ENCODE peak calls at places on chromosome 2, in four cellular contexts. Q, O, N and H are unnamed samples.

GRCh38 chr2:177525351-177525750 is 132.8 kb downstream of the AGPS start:
- DNase-seq in Q (no peak), O (no peak), N (no peak), H (no peak)

GRCh38 chr2:147135401-147135800 is 709.4 kb upstream of the ACVR2A start:
- DNase-seq in Q (no peak), O (no peak), N (no peak), H (no peak)

GRCh38 chr2:79593237-79593867 is 80.5 kb downstream of the CTNNA2 start:
- DNase-seq in Q (no peak), O (no peak), N (no peak), H (no peak)

GRCh38 chr2:70990216-70990615 is 4.5 kb downstream of the TEX261 start:
- DNase-seq in Q (no peak), O (no peak), N (no peak), H (no peak)

GRCh38 chr2:149410701-149411484 is 80.5 kb downstream of the LYPD6 start:
- DNase-seq in Q (peak), O (no peak), N (no peak), H (peak)

GRCh38 chr2:229852565-229852964 is 69.2 kb downstream of the TRIP12 start:
- DNase-seq in Q (no peak), O (no peak), N (peak), H (peak)

GRCh38 chr2:10356459-10356851 is 53.8 kb downstream of the HPCAL1 start:
- DNase-seq in Q (no peak), O (no peak), N (no peak), H (no peak)

GRCh38 chr2:102803041-102803896 is 41.4 kb downstream of the TMEM182 start:
- DNase-seq in Q (peak), O (no peak), N (no peak), H (no peak)

GRCh38 chr2:145028055-145028630 is 508.2 kb upstream of the ZEB2 start:
- DNase-seq in Q (no peak), O (no peak), N (no peak), H (no peak)

GRCh38 chr2:189298481-189298880 is 118.9 kb upstream of the COL5A2 start:
- DNase-seq in Q (peak), O (no peak), N (no peak), H (no peak)

GRCh38 chr2:234453216-234453615 is 43.7 kb downstream of the ARL4C start:
- DNase-seq in Q (peak), O (no peak), N (no peak), H (no peak)

GRCh38 chr2:57990118-57990725 is 56.4 kb upstream of the VRK2 start:
- DNase-seq in Q (no peak), O (no peak), N (no peak), H (no peak)

GRCh38 chr2:106581755-106582430 is 94.7 kb downstream of the CD8B2 start:
- DNase-seq in Q (peak), O (peak), N (peak), H (peak)

GRCh38 chr2:102417946-102418345 is 5.0 kb upstream of the IL18RAP start:
- DNase-seq in Q (no peak), O (no peak), N (no peak), H (no peak)

GRCh38 chr2:5035134-5035533 is 657.0 kb upstream of the SOX11 start:
- DNase-seq in Q (no peak), O (no peak), N (no peak), H (no peak)

GRCh38 chr2:71469403-71470398 is 16.3 kb downstream of the DYSF start:
- DNase-seq in Q (no peak), O (no peak), N (no peak), H (no peak)

GRCh38 chr2:113228991-113229716 is 49.6 kb downstream of the PAX8 start:
- DNase-seq in Q (no peak), O (no peak), N (no peak), H (no peak)

GRCh38 chr2:130288467-130289403 is 54.0 kb upstream of the IMP4 start:
- DNase-seq in Q (no peak), O (no peak), N (no peak), H (no peak)

GRCh38 chr2:32495139-32495538 is 132.7 kb upstream of the TTC27 start:
- DNase-seq in Q (no peak), O (no peak), N (no peak), H (no peak)

GRCh38 chr2:212154392-212154791 is 384.2 kb downstream of the ERBB4 start:
- DNase-seq in Q (peak), O (peak), N (no peak), H (no peak)

GRCh38 chr2:241942416-241943208 is 73.1 kb downstream of the RTP5 start:
- DNase-seq in Q (no peak), O (no peak), N (no peak), H (no peak)

GRCh38 chr2:241598487-241598886 is 38.5 kb downstream of the THAP4 start:
- DNase-seq in Q (peak), O (no peak), N (no peak), H (peak)

DNA sequence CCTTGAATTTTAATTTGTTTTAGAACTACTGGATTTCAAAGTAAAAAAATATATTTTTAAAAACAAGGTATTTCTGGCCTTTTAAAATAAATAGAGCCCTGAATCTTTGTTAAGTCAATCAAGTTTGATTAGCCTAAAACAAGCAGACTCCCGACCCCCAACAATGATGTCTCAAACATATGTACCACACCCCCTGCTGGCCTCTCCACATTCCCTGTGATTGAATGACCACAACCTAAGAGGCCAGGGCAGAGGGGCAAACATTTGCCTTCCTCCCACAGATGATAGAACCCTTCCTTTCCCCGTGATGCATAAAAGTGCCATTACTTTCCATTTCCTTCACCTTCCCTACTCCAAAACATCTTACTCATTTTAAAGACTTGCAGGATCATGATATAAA is 130.9 kb downstream of the STK39 start:
- DNase-seq in Q (no peak), O (no peak), N (no peak), H (no peak)
- TF ChIP-seq CTCF in Q (no peak), O (peak), N (peak), H (peak)

DNA sequence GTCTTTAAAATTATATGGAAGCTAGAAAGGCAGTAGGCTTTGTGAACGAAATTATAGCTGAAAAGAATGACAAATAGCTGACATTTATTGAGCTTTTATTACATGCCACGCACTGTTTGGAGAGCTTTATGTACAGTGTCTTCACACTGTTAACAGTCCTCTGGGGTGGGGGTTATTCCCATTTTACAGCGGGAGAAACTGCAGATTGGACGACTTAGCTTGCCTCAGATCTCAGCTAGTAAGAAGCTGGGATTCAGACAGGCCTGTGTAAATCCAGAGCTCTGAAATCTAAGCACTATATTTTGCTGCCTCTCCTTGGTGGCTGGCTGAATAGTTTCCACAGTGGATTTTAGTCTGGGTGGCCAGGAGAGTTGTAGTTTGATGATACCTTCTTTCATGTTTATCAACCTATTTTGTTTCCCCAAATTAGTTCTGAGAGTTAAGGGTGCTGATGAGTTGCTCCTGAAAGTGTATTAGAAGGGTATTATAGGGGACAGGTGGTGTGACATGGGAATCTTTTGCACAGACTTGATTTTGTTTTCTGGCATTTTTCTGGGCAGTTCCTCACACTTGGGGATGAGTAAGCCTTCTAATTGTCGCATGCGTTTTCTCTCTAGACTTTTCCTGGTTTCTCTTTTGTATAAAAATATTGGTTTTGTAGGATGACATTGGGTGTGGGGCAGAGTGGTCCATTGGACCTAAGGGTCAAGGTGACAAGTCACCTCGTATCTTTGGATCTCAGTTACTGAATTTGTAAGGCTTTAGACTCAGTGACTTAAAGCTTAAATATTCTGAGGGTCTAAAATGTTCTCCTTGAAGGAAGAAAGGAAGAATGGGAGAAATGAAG is 1.5 kb downstream of the ACSL3 start:
- DNase-seq in Q (peak), O (peak), N (no peak), H (peak)
- TF ChIP-seq CTCF in Q (no peak), O (peak), N (peak), H (peak)

DNA sequence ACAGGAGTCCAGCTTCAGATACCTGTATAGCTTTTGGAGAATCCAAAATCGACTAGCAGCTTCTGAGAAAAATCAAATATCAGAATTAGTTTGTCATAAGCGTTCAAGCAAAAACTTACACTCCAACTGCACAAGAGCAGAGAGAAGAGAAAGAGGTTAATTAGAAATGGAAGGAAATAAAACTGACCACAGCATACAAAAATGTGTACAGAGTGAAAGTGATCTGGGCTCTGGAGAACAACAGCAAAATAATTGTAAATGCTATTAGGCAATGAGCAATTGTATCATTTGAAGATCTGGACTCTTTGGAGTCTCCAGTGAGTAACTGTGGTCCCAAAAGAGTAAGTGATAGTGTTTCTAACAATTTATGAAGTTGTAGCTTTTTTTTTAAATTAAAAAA is 867.3 kb downstream of the TRIB2 start:
- DNase-seq in Q (no peak), O (no peak), N (no peak), H (no peak)
- TF ChIP-seq CTCF in Q (no peak), O (no peak), N (no peak), H (no peak)

GRCh38 chr2:24766609-24767008 is 26.6 kb downstream of the PTRHD1 start:
- DNase-seq in Q (no peak), O (no peak), N (no peak), H (no peak)

GRCh38 chr2:24768013-24768412 is 25.2 kb downstream of the PTRHD1 start:
- DNase-seq in Q (no peak), O (no peak), N (no peak), H (no peak)

GRCh38 chr2:24763843-24764242 is 29.3 kb downstream of the PTRHD1 start:
- DNase-seq in Q (no peak), O (no peak), N (no peak), H (no peak)

GRCh38 chr2:24761866-24762265 is 31.3 kb downstream of the PTRHD1 start:
- DNase-seq in Q (no peak), O (no peak), N (no peak), H (no peak)

DNA sequence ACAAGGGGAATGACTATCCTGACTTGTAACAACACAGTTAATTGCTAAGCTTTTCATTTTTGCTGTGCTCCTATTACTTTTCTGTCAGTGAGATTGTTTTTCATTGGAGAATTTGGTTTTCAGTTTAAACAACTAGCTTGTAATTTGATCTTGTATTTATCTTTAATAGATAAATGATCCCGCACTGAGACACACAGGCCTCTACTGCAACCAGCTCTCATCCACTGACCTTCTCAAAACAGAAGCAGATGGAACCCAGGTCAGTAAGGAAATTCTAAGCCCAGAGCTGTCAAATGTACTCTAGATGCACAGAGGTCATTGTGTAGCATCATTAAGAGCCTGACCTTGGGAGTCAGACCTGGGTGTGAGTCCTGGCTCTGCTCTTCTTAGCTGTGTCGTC is 30.7 kb downstream of the PTRHD1 start:
- DNase-seq in Q (no peak), O (no peak), N (no peak), H (no peak)
- TF ChIP-seq CTCF in Q (no peak), O (no peak), N (no peak), H (no peak)

GRCh38 chr2:202007015-202008011 is 26.3 kb upstream of the FZD7 start:
- DNase-seq in Q (no peak), O (no peak), N (no peak), H (no peak)
- TF ChIP-seq CTCF in Q (no peak), O (no peak), N (no peak), H (peak)

DNA sequence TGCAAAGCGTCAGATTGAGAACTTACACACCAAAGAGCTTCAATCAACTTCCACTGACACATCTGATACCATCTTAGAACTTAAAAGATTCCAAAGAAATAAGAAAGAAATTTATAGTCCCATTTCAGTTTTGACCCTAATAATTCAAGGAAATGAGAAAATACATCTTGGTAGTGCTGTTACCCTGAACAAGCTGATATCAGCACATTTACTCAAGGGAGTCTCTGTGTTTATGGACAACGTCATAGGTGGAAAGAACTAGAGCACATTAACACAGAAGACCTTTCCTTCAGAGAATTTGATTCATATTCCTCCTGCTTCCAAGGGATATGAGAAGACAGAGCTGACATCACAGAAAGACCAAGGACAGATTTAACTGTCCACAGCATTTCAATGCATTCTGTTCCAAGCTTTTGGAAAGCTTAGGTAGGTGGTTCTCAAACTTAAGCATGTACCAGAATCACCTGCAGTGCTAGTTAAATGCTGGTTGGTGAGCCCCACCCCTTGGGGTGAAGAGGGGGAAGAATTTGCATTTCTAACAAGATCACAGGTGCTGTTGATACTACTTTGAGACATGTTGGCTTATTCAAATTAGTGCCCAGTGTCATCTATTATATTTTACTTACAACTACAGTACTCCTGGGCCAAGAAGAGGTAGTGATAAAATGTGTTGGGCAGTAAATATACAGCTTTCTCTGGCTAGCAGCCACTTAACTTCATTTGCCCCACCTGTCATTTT is 59.8 kb downstream of the LDAH start:
- DNase-seq in Q (no peak), O (no peak), N (no peak), H (no peak)
- TF ChIP-seq CTCF in Q (no peak), O (no peak), N (no peak), H (no peak)

GRCh38 chr2:46225730-46226129 is 71.5 kb upstream of the EPAS1 start:
- DNase-seq in Q (no peak), O (no peak), N (no peak), H (no peak)
- TF ChIP-seq CTCF in Q (no peak), O (no peak), N (no peak), H (no peak)